ENCODE peak calls at places on chromosomes 2 and 18, in six cellular contexts. N is SK-N-SH, E is H7, F is RKO, W is GM23248, J is fibroblast of the conjunctiva. K is an unnamed sample.

GRCh38 chr2:234845602-234846588 is 105.9 kb upstream of the SH3BP4 start:
- DNase-seq in N (no peak), J (no peak), F (no peak), E (no peak), W (no peak), K (no peak)

GRCh38 chr2:176484838-176485237 is 215.6 kb downstream of the MTX2 start:
- DNase-seq in N (no peak), W (peak), F (no peak), E (no peak), J (no peak), K (no peak)

GRCh38 chr2:206127656-206128055 is 31.6 kb downstream of the NDUFS1 start:
- DNase-seq in F (peak), E (no peak), J (no peak), W (peak), N (no peak), K (peak)

GRCh38 chr18:5238371-5238758 is 41.3 kb upstream of the AKAIN1 start:
- DNase-seq in N (peak), E (peak), F (peak), J (no peak), W (peak), K (peak)

GRCh38 chr18:31064130-31064529 is 21.6 kb upstream of the DSC3 start:
- DNase-seq in W (no peak), F (no peak), E (no peak), N (no peak), J (no peak), K (no peak)

GRCh38 chr2:7792031-7792651 is 874.9 kb downstream of the RNF144A start:
- DNase-seq in N (no peak), F (no peak), W (no peak), E (no peak), J (no peak), K (no peak)

GRCh38 chr2:39377226-39377939 is 59.7 kb downstream of the MAP4K3 start:
- DNase-seq in F (no peak), W (no peak), E (no peak), N (no peak), J (no peak), K (no peak)

GRCh38 chr2:144938308-144938709 is 418.4 kb upstream of the ZEB2 start:
- DNase-seq in F (peak), E (no peak), N (peak), J (peak), W (peak), K (no peak)

GRCh38 chr2:19021721-19022120 is 336.7 kb downstream of the OSR1 start:
- DNase-seq in W (peak), E (no peak), J (peak), F (no peak), N (no peak), K (no peak)

GRCh38 chr2:218235017-218235416 is 18.0 kb downstream of the ARPC2 start:
- DNase-seq in N (no peak), W (peak), J (no peak), E (no peak), F (no peak), K (no peak)

GRCh38 chr2:200188851-200189250 is 117.6 kb upstream of the SPATS2L start:
- DNase-seq in W (no peak), E (no peak), N (no peak), F (no peak), J (no peak), K (no peak)

GRCh38 chr2:75602724-75603342 is 42.1 kb upstream of the EVA1A start:
- DNase-seq in E (no peak), F (no peak), N (no peak), W (peak), J (peak), K (no peak)

GRCh38 chr2:28346587-28346986 is 46.1 kb upstream of the FOSL2 start:
- DNase-seq in E (no peak), F (no peak), J (no peak), W (no peak), N (peak), K (no peak)

GRCh38 chr18:75104483-75104882 is 104.5 kb downstream of the PTGR3 start:
- DNase-seq in F (no peak), J (no peak), N (no peak), W (no peak), E (no peak), K (no peak)

GRCh38 chr2:216308532-216308931 is 63.8 kb downstream of the MARCHF4 start:
- DNase-seq in F (no peak), W (no peak), E (no peak), J (no peak), N (no peak), K (no peak)

GRCh38 chr2:24702800-24703199 is 90.4 kb downstream of the PTRHD1 start:
- DNase-seq in E (no peak), J (peak), N (no peak), W (peak), F (peak), K (no peak)

GRCh38 chr2:41576423-41576822 is 471.4 kb upstream of the PKDCC start:
- DNase-seq in J (no peak), E (no peak), N (peak), F (no peak), W (no peak), K (no peak)

GRCh38 chr18:73118121-73118816 is 250.5 kb upstream of the NETO1 start:
- DNase-seq in E (no peak), J (peak), F (no peak), W (peak), N (no peak), K (no peak)

GRCh38 chr2:189763908-189764661 is 1.5 kb upstream of the OSGEPL1 start:
- DNase-seq in E (no peak), J (no peak), N (no peak), W (peak), F (peak), K (peak)

GRCh38 chr2:215753808-215754207 is 259.5 kb downstream of the MREG start:
- DNase-seq in N (no peak), F (no peak), J (no peak), W (no peak), E (no peak), K (no peak)

GRCh38 chr18:55763805-55764204 is 175.8 kb upstream of the TCF4 start:
- DNase-seq in W (no peak), F (no peak), E (no peak), N (peak), J (no peak), K (no peak)

GRCh38 chr18:70464343-70465114 is 175.7 kb downstream of the SOCS6 start:
- DNase-seq in E (peak), N (peak), W (peak), F (peak), J (peak), K (peak)

GRCh38 chr2:120523766-120524165 is 177.8 kb downstream of the INHBB start:
- DNase-seq in E (no peak), J (no peak), F (no peak), W (no peak), N (no peak), K (no peak)

GRCh38 chr2:102245266-102246151 is 58.7 kb downstream of the IL1RL2 start:
- DNase-seq in E (peak), N (peak), F (no peak), J (peak), W (peak), K (peak)

GRCh38 chr2:219662566-219662965 is 35.1 kb downstream of the SLC4A3 start:
- DNase-seq in J (no peak), N (no peak), W (no peak), E (peak), F (no peak), K (peak)

GRCh38 chr2:17232751-17233150 is 285.5 kb downstream of the RAD51AP2 start:
- DNase-seq in E (no peak), F (no peak), W (no peak), N (no peak), J (no peak), K (no peak)

GRCh38 chr2:238853218-238853617 is 5.3 kb downstream of the TWIST2 start:
- DNase-seq in N (no peak), W (peak), J (no peak), E (no peak), F (no peak), K (no peak)

GRCh38 chr2:44770221-44771187 is 171.0 kb upstream of the SIX3 start:
- DNase-seq in J (no peak), F (no peak), W (no peak), N (peak), E (peak), K (peak)

K was measured in GM23338.